ENCODE peak calls at places on chromosome 9, in six cellular contexts. D is HCT116, Y is GM23338, F is MM.1S, H is neural progenitor cell, T is GM23248. W is an unnamed sample.

GRCh38 chr9:121353246-121353975 is 16.6 kb downstream of the STOM start:
- DNase-seq in D (no peak), Y (no peak), F (no peak), H (no peak), T (no peak), W (no peak)

GRCh38 chr9:111992523-111992922 is 95.9 kb downstream of the UGCG start:
- DNase-seq in D (peak; percentile 61), Y (no peak), F (peak; percentile 76), H (no peak), T (peak; percentile 79), W (no peak)

GRCh38 chr9:124660341-124660801 is 110.7 kb downstream of the NR6A1 start:
- DNase-seq in D (no peak), Y (peak; percentile 25), F (no peak), H (peak; percentile 83), T (peak; percentile 72), W (peak; percentile 16)

GRCh38 chr9:74742792-74743389 is 144.8 kb downstream of the TRPM6 start:
- DNase-seq in D (peak; percentile 19), Y (peak; percentile 66), F (peak; percentile 21), H (peak; percentile 61), T (peak; percentile 62), W (no peak)

GRCh38 chr9:131776473-131776872 is 36.6 kb upstream of the RAPGEF1 start:
- DNase-seq in D (peak; percentile 13), Y (peak; percentile 91), F (peak; percentile 57), H (peak; percentile 93), T (peak; percentile 62), W (peak; percentile 42)

GRCh38 chr9:710951-711745 is 130.3 kb upstream of the DMRT1 start:
- DNase-seq in D (no peak), Y (no peak), F (no peak), H (no peak), T (no peak), W (peak; percentile 55)

GRCh38 chr9:82124090-82124489 is 135.5 kb downstream of the SPATA31D1 start:
- DNase-seq in D (no peak), Y (no peak), F (no peak), H (no peak), T (peak; percentile 91), W (no peak)

GRCh38 chr9:98518556-98518955 is 190.2 kb downstream of the GABBR2 start:
- DNase-seq in D (no peak), Y (no peak), F (no peak), H (no peak), T (no peak), W (no peak)

GRCh38 chr9:134049236-134049635 is 18.6 kb downstream of the BRD3 start:
- DNase-seq in D (no peak), Y (no peak), F (no peak), H (no peak), T (no peak), W (no peak)

GRCh38 chr9:16964228-16964627 is 93.8 kb upstream of the BNC2 start:
- DNase-seq in D (peak; percentile 8), Y (no peak), F (no peak), H (no peak), T (peak; percentile 95), W (no peak)

GRCh38 chr9:132031869-132032583 is 47.6 kb downstream of the MED27 start:
- DNase-seq in D (no peak), Y (no peak), F (peak; percentile 8), H (no peak), T (no peak), W (no peak)

GRCh38 chr9:91407580-91408275 is 15.9 kb downstream of the NFIL3 start:
- DNase-seq in D (no peak), Y (no peak), F (no peak), H (no peak), T (peak; percentile 29), W (no peak)

GRCh38 chr9:130912932-130913598 is 16.5 kb upstream of the QRFP start:
- DNase-seq in D (no peak), Y (no peak), F (no peak), H (peak; percentile 70), T (peak; percentile 96), W (no peak)

GRCh38 chr9:109110326-109111014 is 9.3 kb downstream of the TMEM245 start:
- DNase-seq in D (peak; percentile 54), Y (no peak), F (no peak), H (no peak), T (peak; percentile 86), W (no peak)

GRCh38 chr9:249025-249424 is 34.4 kb downstream of the DOCK8 start:
- DNase-seq in D (no peak), Y (no peak), F (no peak), H (no peak), T (no peak), W (no peak)

GRCh38 chr9:27282269-27282668 is 14.7 kb downstream of the EQTN start:
- DNase-seq in D (no peak), Y (no peak), F (no peak), H (no peak), T (no peak), W (no peak)

GRCh38 chr9:133972041-133972970 is 19.8 kb downstream of the VAV2 start:
- DNase-seq in D (no peak), Y (no peak), F (no peak), H (no peak), T (no peak), W (no peak)

GRCh38 chr9:129071526-129072131 is 9.3 kb upstream of the DOLPP1 start:
- DNase-seq in D (no peak), Y (peak; percentile 97), F (no peak), H (peak; percentile 45), T (no peak), W (peak; percentile 8)

GRCh38 chr9:2465921-2466460 is 155.6 kb upstream of the VLDLR start:
- DNase-seq in D (peak; percentile 36), Y (peak; percentile 33), F (peak; percentile 96), H (no peak), T (no peak), W (no peak)

GRCh38 chr9:112890106-112891081 is at the start of gene SLC46A2:
- DNase-seq in D (no peak), Y (peak; percentile 64), F (no peak), H (peak; percentile 70), T (peak; percentile 49), W (no peak)

GRCh38 chr9:136009516-136009915 is 48.3 kb upstream of the UBAC1 start:
- DNase-seq in D (no peak), Y (no peak), F (no peak), H (no peak), T (no peak), W (no peak)

GRCh38 chr9:98101868-98102273 is 17.2 kb downstream of the TRIM14 start:
- DNase-seq in D (no peak), Y (peak; percentile 62), F (peak; percentile 98), H (peak; percentile 33), T (no peak), W (peak; percentile 97)

DNA sequence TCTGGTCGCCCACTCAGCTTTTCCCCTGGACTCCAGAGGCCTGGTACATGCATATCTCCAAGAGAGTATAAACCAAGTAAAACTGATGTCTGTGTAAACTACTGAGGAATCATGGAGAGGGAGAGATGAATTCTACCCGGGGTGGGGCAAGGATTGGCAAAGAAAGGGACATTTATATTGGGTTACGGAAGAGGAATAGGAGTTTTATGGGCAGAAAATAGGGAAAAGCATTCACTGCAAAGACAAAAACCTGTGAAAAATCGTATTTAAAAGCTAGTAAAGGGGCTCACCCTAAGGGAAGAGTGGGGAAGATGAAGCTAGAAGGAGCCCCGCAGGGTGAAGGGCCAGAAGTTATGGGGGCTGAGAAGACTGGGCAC is 248.0 kb upstream of the KLF4 start:
- DNase-seq in D (no peak), Y (no peak), F (no peak), H (no peak), T (no peak), W (no peak)
- H3K4me2 ChIP-seq in D (no peak overlapping the region), Y (no peak overlapping the region), F (no peak overlapping the region), H (no peak overlapping the region), T (peak overlapping the region; percentile 58), W (no peak overlapping the region)

GRCh38 chr9:127081250-127082185 is 40.9 kb downstream of the ANGPTL2 start:
- DNase-seq in D (no peak), Y (no peak), F (no peak), H (no peak), T (peak; percentile 14), W (no peak)
- TF ChIP-seq EZH2phosphoT487 in D (no peak), Y (no peak), F (no peak), H (no peak), T (no peak), W (no peak)

DNA sequence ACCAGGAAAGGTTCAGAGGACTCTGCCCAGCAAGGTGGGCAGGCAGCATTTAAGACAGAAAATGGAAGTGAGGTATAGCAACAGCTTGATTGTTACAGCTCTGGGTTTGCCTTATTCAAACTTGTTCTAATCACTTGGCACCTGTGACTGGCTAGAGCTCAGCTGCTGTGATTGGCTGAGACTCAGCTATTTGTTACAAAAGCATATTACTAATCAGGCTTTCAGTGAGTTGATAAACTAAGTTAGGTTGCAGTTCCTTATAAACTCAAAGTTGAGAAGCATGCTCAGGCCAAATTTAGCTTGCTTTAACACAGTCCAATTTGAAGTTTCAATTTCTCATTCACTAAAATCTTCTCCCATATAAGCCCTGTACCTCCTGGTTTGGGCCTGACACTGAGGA is 56.3 kb downstream of the GDA start:
- DNase-seq in D (no peak), Y (no peak), F (peak; percentile 58), H (no peak), T (no peak), W (no peak)
- H3K4me2 ChIP-seq in D (no peak overlapping the region), Y (no peak overlapping the region), F (peak overlapping the region; percentile 42), H (no peak overlapping the region), T (no peak overlapping the region), W (no peak overlapping the region)

GRCh38 chr9:114237781-114238180 is 82.4 kb downstream of the COL27A1 start:
- DNase-seq in D (no peak), Y (no peak), F (no peak), H (no peak), T (no peak), W (no peak)

GRCh38 chr9:114240647-114241558 is 82.0 kb upstream of the ORM1 start:
- DNase-seq in D (no peak), Y (no peak), F (no peak), H (no peak), T (no peak), W (no peak)

GRCh38 chr9:114240216-114240615 is 82.7 kb upstream of the ORM1 start:
- DNase-seq in D (no peak), Y (no peak), F (no peak), H (no peak), T (no peak), W (no peak)

GRCh38 chr9:114238471-114238870 is 83.1 kb downstream of the COL27A1 start:
- DNase-seq in D (no peak), Y (no peak), F (no peak), H (no peak), T (no peak), W (no peak)

GRCh38 chr9:114238919-114239879 is 83.7 kb upstream of the ORM1 start:
- DNase-seq in D (no peak), Y (peak; percentile 64), F (no peak), H (peak; percentile 72), T (peak; percentile 20), W (peak; percentile 11)
- TF ChIP-seq EZH2phosphoT487 in D (no peak), Y (no peak), F (no peak), H (no peak), T (no peak), W (no peak)